ENCODE peak calls at places on chromosomes 3 and 15, in seven cellular contexts. H is HEK293T, J is HFFc6, E is thyroid gland, G is LHCN-M2, I is ovary, V is endodermal cell. W is an unnamed sample.

GRCh38 chr3:155407331-155407730 is 113.8 kb upstream of the STRIT1 start:
- DNase-seq in H (no peak), J (no peak), E (no peak), G (no peak), I (no peak), V (no peak), W (no peak)

GRCh38 chr3:14820156-14820555 is 1.4 kb downstream of the FGD5 start:
- DNase-seq in H (no peak), J (no peak), E (no peak), G (no peak), I (no peak), V (no peak), W (no peak)

GRCh38 chr15:73902121-73903020 is 23.9 kb upstream of the LOXL1 start:
- DNase-seq in H (no peak), J (no peak), E (no peak), G (no peak), I (no peak), V (peak; percentile 66), W (no peak)

GRCh38 chr15:88238618-88239430 is 17.7 kb downstream of the NTRK3 start:
- DNase-seq in H (no peak), J (no peak), E (no peak), G (no peak), I (no peak), V (no peak), W (no peak)

GRCh38 chr3:37591130-37591865 is 270.4 kb upstream of the CTDSPL start:
- DNase-seq in H (no peak), J (no peak), E (peak; percentile 37), G (no peak), I (peak; percentile 62), V (no peak), W (no peak)

GRCh38 chr3:53166781-53167291 is 5.8 kb downstream of the PRKCD start:
- DNase-seq in H (no peak), J (peak; percentile 63), E (peak; percentile 80), G (peak; percentile 85), I (no peak), V (no peak), W (no peak)

GRCh38 chr3:172096881-172097420 is 57.6 kb downstream of the FNDC3B start:
- DNase-seq in H (peak; percentile 20), J (peak; percentile 64), E (no peak), G (peak; percentile 76), I (no peak), V (no peak), W (peak; percentile 60)

GRCh38 chr15:70789213-70789612 is 25.9 kb upstream of the UACA start:
- DNase-seq in H (no peak), J (no peak), E (no peak), G (no peak), I (no peak), V (no peak), W (no peak)

GRCh38 chr3:28672411-28672810 is 323.8 kb upstream of the AZI2 start:
- DNase-seq in H (no peak), J (no peak), E (no peak), G (no peak), I (no peak), V (no peak), W (no peak)

GRCh38 chr15:57427367-57427821 is 51.1 kb downstream of the CGNL1 start:
- DNase-seq in H (no peak), J (peak; percentile 34), E (no peak), G (peak; percentile 74), I (no peak), V (peak; percentile 81), W (no peak)

GRCh38 chr15:98838387-98839259 is 169.0 kb downstream of the PGPEP1L start:
- DNase-seq in H (no peak), J (no peak), E (no peak), G (peak; percentile 47), I (no peak), V (peak; percentile 38), W (no peak)

GRCh38 chr3:64743166-64743565 is 55.4 kb upstream of the ADAMTS9 start:
- DNase-seq in H (no peak), J (no peak), E (no peak), G (no peak), I (no peak), V (no peak), W (no peak)

GRCh38 chr3:47000198-47000815 is 20.8 kb downstream of the NBEAL2 start:
- DNase-seq in H (no peak), J (peak; percentile 58), E (no peak), G (peak; percentile 19), I (no peak), V (no peak), W (no peak)

GRCh38 chr3:69855436-69856162 is 116.3 kb downstream of the MITF start:
- DNase-seq in H (peak; percentile 12), J (no peak), E (no peak), G (peak; percentile 34), I (no peak), V (no peak), W (peak; percentile 14)

GRCh38 chr3:126315083-126315658 is 42.0 kb downstream of the KLF15 start:
- DNase-seq in H (no peak), J (no peak), E (no peak), G (no peak), I (no peak), V (peak; percentile 39), W (no peak)

GRCh38 chr3:128436214-128436613 is 30.5 kb downstream of the DNAJB8 start:
- DNase-seq in H (no peak), J (peak; percentile 34), E (no peak), G (no peak), I (no peak), V (no peak), W (no peak)

GRCh38 chr3:85162905-85163304 is 204.1 kb downstream of the CADM2 start:
- DNase-seq in H (no peak), J (no peak), E (no peak), G (no peak), I (no peak), V (no peak), W (no peak)

GRCh38 chr15:53665930-53666329 is 93.5 kb downstream of the WDR72 start:
- DNase-seq in H (no peak), J (no peak), E (no peak), G (no peak), I (no peak), V (no peak), W (no peak)

GRCh38 chr3:49131576-49131975 is 1.3 kb downstream of the LAMB2 start:
- DNase-seq in H (no peak), J (no peak), E (no peak), G (no peak), I (no peak), V (no peak), W (no peak)

GRCh38 chr3:63437858-63438257 is 159.8 kb downstream of the SYNPR start:
- DNase-seq in H (no peak), J (no peak), E (no peak), G (no peak), I (no peak), V (no peak), W (no peak)

GRCh38 chr15:98906712-98907083 is 100.9 kb downstream of the PGPEP1L start:
- DNase-seq in H (no peak), J (peak; percentile 15), E (peak; percentile 96), G (peak; percentile 34), I (no peak), V (no peak), W (no peak)

GRCh38 chr3:152051501-152052404 is 178.3 kb downstream of the SUCNR1 start:
- DNase-seq in H (peak; percentile 22), J (peak; percentile 74), E (no peak), G (peak; percentile 51), I (no peak), V (no peak), W (no peak)

GRCh38 chr3:171142985-171143384 is 116.5 kb upstream of the SLC2A2 start:
- DNase-seq in H (no peak), J (no peak), E (peak; percentile 49), G (peak; percentile 67), I (no peak), V (no peak), W (peak; percentile 34)

W was measured in A673.